ENCODE peak calls at places on chromosomes 13 and 19, in seven cellular contexts. One of them, this sample, is unnamed.

GRCh38 chr13:50892162-50892944 is 17.2 kb upstream of the RNASEH2B start:
- DNase-seq in endothelial cell of umbilical vein: no peak
- DNase-seq in heart right ventricle: no peak
- DNase-seq in AG09309: no peak
- DNase-seq in fibroblast of the aortic adventitia: no peak
- DNase-seq in mucosa of descending colon: peak
- DNase-seq in neural progenitor cell: no peak
- DNase-seq in this sample: no peak

GRCh38 chr19:34722353-34722752 is 11.7 kb upstream of the ZNF181 start:
- DNase-seq in endothelial cell of umbilical vein: no peak
- DNase-seq in heart right ventricle: no peak
- DNase-seq in AG09309: no peak
- DNase-seq in fibroblast of the aortic adventitia: no peak
- DNase-seq in mucosa of descending colon: no peak
- DNase-seq in neural progenitor cell: no peak
- DNase-seq in this sample: no peak

GRCh38 chr13:107941345-107942029 is 273.8 kb downstream of the LIG4 start:
- DNase-seq in endothelial cell of umbilical vein: no peak
- DNase-seq in heart right ventricle: no peak
- DNase-seq in AG09309: no peak
- DNase-seq in fibroblast of the aortic adventitia: no peak
- DNase-seq in mucosa of descending colon: no peak
- DNase-seq in neural progenitor cell: no peak
- DNase-seq in this sample: no peak

GRCh38 chr13:65600702-65601101 is 1629.4 kb downstream of the PCDH9 start:
- DNase-seq in endothelial cell of umbilical vein: no peak
- DNase-seq in heart right ventricle: no peak
- DNase-seq in AG09309: no peak
- DNase-seq in fibroblast of the aortic adventitia: peak
- DNase-seq in mucosa of descending colon: no peak
- DNase-seq in neural progenitor cell: no peak
- DNase-seq in this sample: peak

GRCh38 chr19:2500861-2501260 is 24.9 kb downstream of the GADD45B start:
- DNase-seq in endothelial cell of umbilical vein: no peak
- DNase-seq in heart right ventricle: no peak
- DNase-seq in AG09309: no peak
- DNase-seq in fibroblast of the aortic adventitia: peak
- DNase-seq in mucosa of descending colon: no peak
- DNase-seq in neural progenitor cell: no peak
- DNase-seq in this sample: no peak

GRCh38 chr13:99895428-99895998 is 76.1 kb downstream of the ZIC5 start:
- DNase-seq in endothelial cell of umbilical vein: peak
- DNase-seq in heart right ventricle: no peak
- DNase-seq in AG09309: no peak
- DNase-seq in fibroblast of the aortic adventitia: no peak
- DNase-seq in mucosa of descending colon: no peak
- DNase-seq in neural progenitor cell: peak
- DNase-seq in this sample: no peak

GRCh38 chr19:4985551-4985991 is 16.7 kb downstream of the KDM4B start:
- DNase-seq in endothelial cell of umbilical vein: no peak
- DNase-seq in heart right ventricle: no peak
- DNase-seq in AG09309: no peak
- DNase-seq in fibroblast of the aortic adventitia: no peak
- DNase-seq in mucosa of descending colon: no peak
- DNase-seq in neural progenitor cell: no peak
- DNase-seq in this sample: no peak

GRCh38 chr19:56015756-56016155 is 29.2 kb downstream of the NLRP5 start:
- DNase-seq in endothelial cell of umbilical vein: no peak
- DNase-seq in heart right ventricle: no peak
- DNase-seq in AG09309: no peak
- DNase-seq in fibroblast of the aortic adventitia: no peak
- DNase-seq in mucosa of descending colon: no peak
- DNase-seq in neural progenitor cell: peak
- DNase-seq in this sample: no peak

GRCh38 chr19:38061294-38061693 is 154.3 kb downstream of the SIPA1L3 start:
- DNase-seq in endothelial cell of umbilical vein: no peak
- DNase-seq in heart right ventricle: no peak
- DNase-seq in AG09309: no peak
- DNase-seq in fibroblast of the aortic adventitia: peak
- DNase-seq in mucosa of descending colon: no peak
- DNase-seq in neural progenitor cell: no peak
- DNase-seq in this sample: peak

GRCh38 chr19:4474504-4475136 is 2.5 kb downstream of the HDGFL2 start:
- DNase-seq in endothelial cell of umbilical vein: peak
- DNase-seq in heart right ventricle: no peak
- DNase-seq in AG09309: no peak
- DNase-seq in fibroblast of the aortic adventitia: peak
- DNase-seq in mucosa of descending colon: no peak
- DNase-seq in neural progenitor cell: peak
- DNase-seq in this sample: peak

GRCh38 chr13:33691980-33692379 is 126.0 kb upstream of the RFC3 start:
- DNase-seq in endothelial cell of umbilical vein: no peak
- DNase-seq in heart right ventricle: no peak
- DNase-seq in AG09309: no peak
- DNase-seq in fibroblast of the aortic adventitia: no peak
- DNase-seq in mucosa of descending colon: no peak
- DNase-seq in neural progenitor cell: no peak
- DNase-seq in this sample: no peak

GRCh38 chr19:1568320-1569019 is at the start of gene MEX3D:
- DNase-seq in endothelial cell of umbilical vein: peak
- DNase-seq in heart right ventricle: peak
- DNase-seq in AG09309: no peak
- DNase-seq in fibroblast of the aortic adventitia: peak
- DNase-seq in mucosa of descending colon: peak
- DNase-seq in neural progenitor cell: peak
- DNase-seq in this sample: peak

GRCh38 chr13:81488021-81488420 is 1147.1 kb upstream of the SPRY2 start:
- DNase-seq in endothelial cell of umbilical vein: no peak
- DNase-seq in heart right ventricle: no peak
- DNase-seq in AG09309: no peak
- DNase-seq in fibroblast of the aortic adventitia: no peak
- DNase-seq in mucosa of descending colon: no peak
- DNase-seq in neural progenitor cell: no peak
- DNase-seq in this sample: no peak

GRCh38 chr19:29841209-29841558 is 29.4 kb downstream of the CCNE1 start:
- DNase-seq in endothelial cell of umbilical vein: no peak
- DNase-seq in heart right ventricle: no peak
- DNase-seq in AG09309: no peak
- DNase-seq in fibroblast of the aortic adventitia: no peak
- DNase-seq in mucosa of descending colon: no peak
- DNase-seq in neural progenitor cell: no peak
- DNase-seq in this sample: no peak

GRCh38 chr13:33612641-33613638 is 205.0 kb upstream of the RFC3 start:
- DNase-seq in endothelial cell of umbilical vein: no peak
- DNase-seq in heart right ventricle: no peak
- DNase-seq in AG09309: no peak
- DNase-seq in fibroblast of the aortic adventitia: no peak
- DNase-seq in mucosa of descending colon: no peak
- DNase-seq in neural progenitor cell: no peak
- DNase-seq in this sample: no peak

GRCh38 chr13:33347866-33348265 is 62.3 kb upstream of the STARD13 start:
- DNase-seq in endothelial cell of umbilical vein: no peak
- DNase-seq in heart right ventricle: no peak
- DNase-seq in AG09309: no peak
- DNase-seq in fibroblast of the aortic adventitia: peak
- DNase-seq in mucosa of descending colon: no peak
- DNase-seq in neural progenitor cell: no peak
- DNase-seq in this sample: no peak

GRCh38 chr19:46674416-46675178 is 13.6 kb upstream of the DACT3 start:
- DNase-seq in endothelial cell of umbilical vein: peak
- DNase-seq in heart right ventricle: no peak
- DNase-seq in AG09309: no peak
- DNase-seq in fibroblast of the aortic adventitia: no peak
- DNase-seq in mucosa of descending colon: no peak
- DNase-seq in neural progenitor cell: peak
- DNase-seq in this sample: no peak

GRCh38 chr19:57560049-57560491 is 407 bp upstream of the ZNF550 start:
- DNase-seq in endothelial cell of umbilical vein: no peak
- DNase-seq in heart right ventricle: peak
- DNase-seq in AG09309: peak
- DNase-seq in fibroblast of the aortic adventitia: peak
- DNase-seq in mucosa of descending colon: peak
- DNase-seq in neural progenitor cell: no peak
- DNase-seq in this sample: peak

GRCh38 chr13:31172535-31172934 is 10.8 kb upstream of the HSPH1 start:
- DNase-seq in endothelial cell of umbilical vein: peak
- DNase-seq in heart right ventricle: no peak
- DNase-seq in AG09309: peak
- DNase-seq in fibroblast of the aortic adventitia: peak
- DNase-seq in mucosa of descending colon: no peak
- DNase-seq in neural progenitor cell: no peak
- DNase-seq in this sample: peak

GRCh38 chr13:31172001-31172400 is 10.3 kb upstream of the HSPH1 start:
- DNase-seq in endothelial cell of umbilical vein: peak
- DNase-seq in heart right ventricle: no peak
- DNase-seq in AG09309: no peak
- DNase-seq in fibroblast of the aortic adventitia: peak
- DNase-seq in mucosa of descending colon: no peak
- DNase-seq in neural progenitor cell: no peak
- DNase-seq in this sample: peak

GRCh38 chr13:31179241-31179640 is 17.5 kb upstream of the HSPH1 start:
- DNase-seq in endothelial cell of umbilical vein: no peak
- DNase-seq in heart right ventricle: no peak
- DNase-seq in AG09309: no peak
- DNase-seq in fibroblast of the aortic adventitia: no peak
- DNase-seq in mucosa of descending colon: no peak
- DNase-seq in neural progenitor cell: no peak
- DNase-seq in this sample: no peak

GRCh38 chr13:31175847-31176536 is 14.3 kb upstream of the HSPH1 start:
- DNase-seq in endothelial cell of umbilical vein: no peak
- DNase-seq in heart right ventricle: no peak
- DNase-seq in AG09309: no peak
- DNase-seq in fibroblast of the aortic adventitia: no peak
- DNase-seq in mucosa of descending colon: no peak
- DNase-seq in neural progenitor cell: no peak
- DNase-seq in this sample: peak

DNA sequence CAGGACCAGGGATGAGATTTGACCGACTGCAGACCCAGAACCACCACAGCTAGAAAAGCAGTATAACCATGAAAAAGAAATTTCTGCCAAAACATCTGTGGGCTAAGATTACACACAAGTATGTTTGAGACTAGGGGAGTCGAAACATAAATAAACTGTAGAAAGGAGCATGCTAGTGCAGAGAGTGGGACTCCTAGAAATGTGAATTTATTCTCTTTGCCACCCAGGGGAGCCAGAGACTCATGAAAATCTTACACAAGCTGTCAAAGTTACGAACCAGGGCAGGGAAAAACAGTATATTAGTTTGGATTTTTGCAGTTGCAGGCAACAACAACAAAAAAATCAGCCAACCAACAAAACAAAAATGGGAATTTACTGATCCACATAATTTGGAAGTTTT is 12.3 kb upstream of the HSPH1 start:
- DNase-seq in endothelial cell of umbilical vein: no peak
- DNase-seq in heart right ventricle: no peak
- DNase-seq in AG09309: no peak
- DNase-seq in fibroblast of the aortic adventitia: peak
- DNase-seq in mucosa of descending colon: no peak
- DNase-seq in neural progenitor cell: no peak
- DNase-seq in this sample: peak
- TF ChIP-seq CTCF in endothelial cell of umbilical vein: no peak
- TF ChIP-seq CTCF in heart right ventricle: peak
- TF ChIP-seq CTCF in AG09309: peak
- TF ChIP-seq CTCF in fibroblast of the aortic adventitia: no peak
- TF ChIP-seq CTCF in mucosa of descending colon: no peak
- TF ChIP-seq CTCF in neural progenitor cell: no peak
- TF ChIP-seq CTCF in this sample: peak

DNA sequence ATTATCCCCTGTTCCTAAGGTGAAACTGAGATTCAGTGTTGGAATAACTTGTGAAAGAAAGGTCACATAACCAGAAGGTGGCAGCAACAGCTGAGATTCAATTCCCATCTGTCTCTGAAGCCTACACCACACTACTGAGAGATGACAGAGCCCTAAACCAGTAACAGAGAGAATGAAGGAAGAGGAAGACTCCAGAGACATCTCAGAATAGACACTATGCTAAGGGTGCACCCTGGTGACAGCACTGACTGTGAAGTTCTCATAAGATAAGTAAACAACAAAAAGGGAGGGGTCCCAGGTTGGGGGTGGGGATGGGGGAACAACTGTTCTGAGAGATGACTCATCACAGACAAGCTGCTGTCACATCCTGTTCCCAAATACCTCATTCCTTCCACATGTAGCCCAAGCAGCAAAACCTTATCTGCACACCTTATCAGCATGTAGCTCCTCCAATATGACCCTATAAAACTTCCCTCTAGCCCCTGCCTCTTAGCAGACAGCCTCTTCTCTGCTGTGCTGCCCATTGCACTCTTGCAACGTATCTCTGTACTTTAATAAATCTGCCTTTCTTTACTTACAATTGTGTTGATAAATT is 46.5 kb downstream of the UTP14C start:
- DNase-seq in endothelial cell of umbilical vein: peak
- DNase-seq in heart right ventricle: no peak
- DNase-seq in AG09309: peak
- DNase-seq in fibroblast of the aortic adventitia: peak
- DNase-seq in mucosa of descending colon: no peak
- DNase-seq in neural progenitor cell: no peak
- DNase-seq in this sample: peak
- TF ChIP-seq CTCF in endothelial cell of umbilical vein: peak
- TF ChIP-seq CTCF in heart right ventricle: no peak
- TF ChIP-seq CTCF in AG09309: peak
- TF ChIP-seq CTCF in fibroblast of the aortic adventitia: peak
- TF ChIP-seq CTCF in mucosa of descending colon: no peak
- TF ChIP-seq CTCF in neural progenitor cell: no peak
- TF ChIP-seq CTCF in this sample: peak

GRCh38 chr19:18798384-18799352 is 7.6 kb upstream of the COMP start:
- DNase-seq in endothelial cell of umbilical vein: no peak
- DNase-seq in heart right ventricle: no peak
- DNase-seq in AG09309: no peak
- DNase-seq in fibroblast of the aortic adventitia: no peak
- DNase-seq in mucosa of descending colon: peak
- DNase-seq in neural progenitor cell: peak
- DNase-seq in this sample: no peak
- TF ChIP-seq CTCF in endothelial cell of umbilical vein: no peak
- TF ChIP-seq CTCF in heart right ventricle: no peak
- TF ChIP-seq CTCF in AG09309: no peak
- TF ChIP-seq CTCF in fibroblast of the aortic adventitia: no peak
- TF ChIP-seq CTCF in mucosa of descending colon: no peak
- TF ChIP-seq CTCF in neural progenitor cell: no peak
- TF ChIP-seq CTCF in this sample: no peak

GRCh38 chr13:114260818-114261217 is 20.6 kb upstream of the UPF3A start:
- DNase-seq in endothelial cell of umbilical vein: no peak
- DNase-seq in heart right ventricle: no peak
- DNase-seq in AG09309: no peak
- DNase-seq in fibroblast of the aortic adventitia: no peak
- DNase-seq in mucosa of descending colon: no peak
- DNase-seq in neural progenitor cell: no peak
- DNase-seq in this sample: no peak

GRCh38 chr13:114261328-114261965 is 20.0 kb upstream of the UPF3A start:
- DNase-seq in endothelial cell of umbilical vein: no peak
- DNase-seq in heart right ventricle: no peak
- DNase-seq in AG09309: no peak
- DNase-seq in fibroblast of the aortic adventitia: no peak
- DNase-seq in mucosa of descending colon: no peak
- DNase-seq in neural progenitor cell: no peak
- DNase-seq in this sample: no peak

GRCh38 chr13:114259374-114259773 is 22.0 kb upstream of the UPF3A start:
- DNase-seq in endothelial cell of umbilical vein: no peak
- DNase-seq in heart right ventricle: no peak
- DNase-seq in AG09309: no peak
- DNase-seq in fibroblast of the aortic adventitia: no peak
- DNase-seq in mucosa of descending colon: no peak
- DNase-seq in neural progenitor cell: no peak
- DNase-seq in this sample: no peak

GRCh38 chr13:114258589-114258988 is 22.8 kb upstream of the UPF3A start:
- DNase-seq in endothelial cell of umbilical vein: no peak
- DNase-seq in heart right ventricle: no peak
- DNase-seq in AG09309: no peak
- DNase-seq in fibroblast of the aortic adventitia: no peak
- DNase-seq in mucosa of descending colon: no peak
- DNase-seq in neural progenitor cell: no peak
- DNase-seq in this sample: no peak

GRCh38 chr13:114259974-114260373 is 21.4 kb upstream of the UPF3A start:
- DNase-seq in endothelial cell of umbilical vein: no peak
- DNase-seq in heart right ventricle: no peak
- DNase-seq in AG09309: no peak
- DNase-seq in fibroblast of the aortic adventitia: no peak
- DNase-seq in mucosa of descending colon: no peak
- DNase-seq in neural progenitor cell: no peak
- DNase-seq in this sample: no peak
- TF ChIP-seq CTCF in endothelial cell of umbilical vein: no peak
- TF ChIP-seq CTCF in heart right ventricle: no peak
- TF ChIP-seq CTCF in AG09309: no peak
- TF ChIP-seq CTCF in fibroblast of the aortic adventitia: no peak
- TF ChIP-seq CTCF in mucosa of descending colon: no peak
- TF ChIP-seq CTCF in neural progenitor cell: no peak
- TF ChIP-seq CTCF in this sample: no peak

This sample was measured in AG10803.